ENCODE peak calls at places on chromosomes 16 and 17, in nine cellular contexts. H is cardiac fibroblast, R is stomach, O is Caco-2, N is testis, J is cardiac muscle cell, C is fibroblast of the aortic adventitia, A is GM23338, I is tibial nerve. P is an unnamed sample.
A peak's percentile ranks its signal among the peaks of the same experiment; 100 is the strongest.

GRCh38 chr16:82936941-82937551 is 310.3 kb downstream of the CDH13 start:
- DNase-seq in J (no peak), O (no peak), A (no peak), H (peak; percentile 85), C (peak; percentile 48), R (no peak), I (no peak), N (no peak), P (no peak)

GRCh38 chr16:81616321-81617020 is 162.6 kb upstream of the PLCG2 start:
- DNase-seq in J (peak; percentile 78), N (peak; percentile 37), A (no peak), I (peak; percentile 29), C (peak; percentile 64), R (peak; percentile 73), O (no peak), H (peak; percentile 52), P (no peak)

GRCh38 chr16:50245417-50246298 is 20.7 kb upstream of the ADCY7 start:
- DNase-seq in R (peak; percentile 55), N (peak; percentile 35), O (peak; percentile 90), C (peak; percentile 78), I (no peak), H (peak; percentile 82), J (peak; percentile 77), A (peak; percentile 48), P (peak; percentile 61)

GRCh38 chr17:82366749-82367148 is 4.8 kb upstream of the UTS2R start:
- DNase-seq in I (no peak), H (no peak), J (no peak), C (no peak), A (no peak), R (no peak), N (no peak), O (no peak), P (no peak)

GRCh38 chr17:74807925-74808324 is 31.8 kb upstream of the NAT9 start:
- DNase-seq in H (no peak), R (no peak), I (no peak), N (no peak), A (no peak), O (no peak), C (no peak), J (no peak), P (no peak)

GRCh38 chr16:88309905-88310259 is 72.9 kb upstream of the ZNF469 start:
- DNase-seq in I (no peak), A (no peak), O (no peak), J (no peak), C (no peak), N (no peak), R (no peak), H (no peak), P (no peak)

GRCh38 chr17:19753049-19753444 is 4.9 kb upstream of the ALDH3A1 start:
- DNase-seq in I (no peak), N (no peak), C (peak; percentile 69), H (peak; percentile 77), J (no peak), A (no peak), R (peak; percentile 91), O (no peak), P (no peak)

GRCh38 chr17:81417879-81418709 is 22.8 kb downstream of the BAHCC1 start:
- DNase-seq in I (no peak), A (no peak), H (no peak), C (no peak), O (no peak), J (no peak), R (no peak), N (no peak), P (no peak)

GRCh38 chr17:81044428-81044763 is 9.4 kb downstream of the BAIAP2 start:
- DNase-seq in O (no peak), N (no peak), R (no peak), H (no peak), J (no peak), I (no peak), A (no peak), C (no peak), P (no peak)

GRCh38 chr17:51260237-51260959 is at the start of gene UTP18:
- DNase-seq in C (peak; percentile 98), I (peak; percentile 92), J (peak; percentile 98), H (peak; percentile 98), A (peak; percentile 98), R (peak; percentile 97), O (peak; percentile 99), N (peak; percentile 96), P (peak; percentile 97)

GRCh38 chr17:72343911-72344310 is 223.1 kb downstream of the SOX9 start:
- DNase-seq in R (no peak), N (no peak), J (no peak), I (no peak), A (no peak), O (no peak), C (no peak), H (peak; percentile 30), P (no peak)

GRCh38 chr17:13484020-13484419 is 117.7 kb downstream of the HS3ST3A1 start:
- DNase-seq in R (no peak), H (peak; percentile 60), A (no peak), I (no peak), C (no peak), N (no peak), O (no peak), J (no peak), P (no peak)

GRCh38 chr17:6502871-6503509 is 53.4 kb downstream of the PITPNM3 start:
- DNase-seq in J (no peak), R (no peak), I (no peak), H (no peak), O (no peak), A (no peak), N (no peak), C (no peak), P (no peak)

GRCh38 chr17:28871056-28871579 is 16.3 kb downstream of the ERAL1 start:
- DNase-seq in H (no peak), J (no peak), R (no peak), C (no peak), I (no peak), N (no peak), O (no peak), A (no peak), P (no peak)
- TF ChIP-seq CTCF in H (no peak), J (no peak), R (no peak), C (no peak), I (no peak), N (no peak), O (no peak), A (no peak), P (no peak)

GRCh38 chr17:36755586-36755985 is 154.2 kb downstream of the MRM1 start:
- DNase-seq in A (peak; percentile 85), C (no peak), I (no peak), R (no peak), J (peak; percentile 36), N (peak; percentile 20), O (no peak), H (peak; percentile 20), P (no peak)
- TF ChIP-seq CTCF in A (peak; percentile 63), C (peak; percentile 17), I (no peak), R (no peak), J (peak; percentile 37), N (no peak), O (peak; percentile 47), H (peak; percentile 47), P (no peak)

GRCh38 chr17:31197991-31198390 is 99.0 kb downstream of the OMG start:
- DNase-seq in C (peak; percentile 19), I (no peak), A (no peak), H (peak; percentile 41), J (no peak), R (no peak), N (no peak), O (no peak), P (no peak)
- TF ChIP-seq CTCF in C (no peak), I (no peak), A (no peak), H (no peak), J (no peak), R (no peak), N (no peak), O (no peak), P (no peak)

GRCh38 chr16:64150193-64150592 is 971.7 kb downstream of the CDH11 start:
- DNase-seq in R (no peak), H (no peak), C (no peak), A (no peak), O (no peak), I (no peak), N (no peak), J (no peak), P (no peak)

GRCh38 chr16:64153718-64154117 is 968.1 kb downstream of the CDH11 start:
- DNase-seq in R (no peak), C (no peak), I (no peak), H (peak; percentile 37), O (no peak), J (no peak), N (no peak), A (no peak), P (no peak)

GRCh38 chr16:64147941-64148340 is 973.9 kb downstream of the CDH11 start:
- DNase-seq in N (no peak), R (no peak), I (no peak), J (no peak), O (no peak), C (no peak), H (no peak), A (no peak), P (no peak)

DNA sequence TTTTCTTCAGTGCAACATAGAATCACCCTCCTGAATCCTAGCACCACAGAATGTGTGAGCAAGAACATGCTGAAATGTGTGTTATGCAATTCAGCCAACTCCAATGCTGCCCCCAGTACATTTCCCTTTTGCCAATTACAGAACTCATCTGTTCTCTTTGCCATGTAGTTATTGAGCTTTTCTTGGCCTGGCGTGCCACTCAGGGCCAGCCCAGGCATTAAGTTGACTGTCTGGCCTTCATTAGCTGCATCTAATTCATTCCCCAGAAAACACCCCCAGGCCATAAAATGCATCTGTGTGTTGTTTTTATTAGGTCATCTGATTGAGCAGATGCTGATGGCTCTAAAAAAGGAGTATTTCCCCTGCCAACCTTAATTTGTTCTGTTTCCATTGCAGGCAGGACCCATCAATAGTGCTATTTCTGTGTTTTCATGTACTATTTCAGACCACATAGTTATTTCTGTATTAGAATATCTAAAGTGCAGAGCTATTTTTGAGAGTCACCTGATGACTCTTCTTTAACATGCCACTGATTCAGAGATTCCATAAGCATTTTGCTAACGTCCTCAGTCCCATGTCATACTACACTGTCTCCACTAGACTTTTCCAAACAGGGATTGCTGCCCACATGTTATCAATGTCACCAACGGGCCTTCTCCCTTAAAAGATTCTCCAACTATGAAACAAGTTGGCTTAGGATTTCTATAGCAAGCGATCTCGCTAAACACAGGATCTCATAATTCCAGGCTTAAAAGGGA is 969.7 kb downstream of the CDH11 start:
- DNase-seq in A (no peak), C (no peak), O (no peak), N (no peak), J (no peak), H (peak; percentile 13), I (no peak), R (no peak), P (no peak)
- TF ChIP-seq CTCF in A (no peak), C (no peak), O (no peak), N (no peak), J (no peak), H (no peak), I (no peak), R (no peak), P (peak; percentile 24)